ENCODE peak calls at places on chromosomes 4 and X, in nine cellular contexts. E, X, I, Y, D, C, H, K and O are unnamed samples.

GRCh38 chrX:53087378-53087777 is 5.2 kb downstream of the TSPYL2 start:
- DNase-seq in D (no peak), X (no peak), Y (no peak), I (no peak), K (no peak), C (no peak), H (no peak), E (no peak), O (no peak)

GRCh38 chr4:163395055-163395454 is 51.4 kb downstream of the NPY5R start:
- DNase-seq in K (no peak), X (no peak), H (no peak), I (no peak), E (no peak), C (no peak), D (no peak), Y (no peak), O (no peak)

GRCh38 chrX:116379854-116380253 is 56.6 kb upstream of the SLC6A14 start:
- DNase-seq in K (no peak), H (no peak), I (no peak), X (no peak), D (no peak), C (no peak), E (no peak), Y (no peak), O (no peak)

GRCh38 chrX:77640702-77641101 is 145.3 kb downstream of the ATRX start:
- DNase-seq in D (no peak), Y (no peak), E (no peak), H (no peak), I (no peak), K (peak), X (no peak), C (no peak), O (no peak)

GRCh38 chr4:113294910-113295309 is 245.5 kb downstream of the ANK2 start:
- DNase-seq in E (no peak), K (no peak), Y (no peak), C (no peak), I (no peak), D (no peak), X (no peak), H (no peak), O (no peak)

GRCh38 chrX:101550362-101550761 is at the start of gene ARMCX1:
- DNase-seq in K (no peak), H (peak), Y (peak), X (peak), I (no peak), E (peak), D (no peak), C (peak), O (no peak)

GRCh38 chrX:69314436-69315348 is 149.4 kb upstream of the PJA1 start:
- DNase-seq in I (no peak), H (no peak), C (no peak), Y (no peak), K (no peak), D (no peak), E (no peak), X (no peak), O (peak)

GRCh38 chr4:4439782-4440181 is 52.9 kb downstream of the NSG1 start:
- DNase-seq in X (no peak), H (no peak), Y (no peak), C (peak), I (no peak), D (no peak), K (no peak), E (no peak), O (no peak)

GRCh38 chr4:173057442-173057841 is 111.2 kb upstream of the GALNT7 start:
- DNase-seq in X (no peak), K (no peak), E (peak), C (no peak), Y (no peak), D (no peak), H (no peak), I (no peak), O (no peak)

GRCh38 chr4:18636001-18636680 is 614.6 kb upstream of the LCORL start:
- DNase-seq in Y (no peak), E (no peak), K (no peak), D (no peak), H (no peak), I (no peak), C (no peak), X (no peak), O (no peak)

GRCh38 chr4:152590179-152591031 is 54.5 kb upstream of the FBXW7 start:
- DNase-seq in H (no peak), K (no peak), X (no peak), E (peak), D (no peak), C (peak), I (peak), Y (no peak), O (peak)

GRCh38 chrX:23756165-23756564 is 13.1 kb upstream of the ACOT9 start:
- DNase-seq in K (peak), X (peak), E (peak), D (no peak), H (peak), Y (peak), I (peak), C (no peak), O (peak)

GRCh38 chr4:185304541-185304940 is 91.2 kb downstream of the LRP2BP start:
- DNase-seq in E (no peak), I (no peak), Y (no peak), X (no peak), K (no peak), C (no peak), H (no peak), D (no peak), O (no peak)

GRCh38 chr4:74158561-74159396 is 861 bp downstream of the MTHFD2L start:
- DNase-seq in Y (no peak), K (no peak), E (no peak), I (no peak), D (no peak), H (no peak), X (no peak), C (no peak), O (no peak)